ENCODE peak calls at places on chromosomes 2 and 18, in seven cellular contexts. L, O, A, Y, R, U and N are unnamed samples. For H3K4me1, the result is how much of the 10 kb centered on the place peaks cover.

GRCh38 chr2:113164930-113165585 is 8.7 kb upstream of the PSD4 start:
- DNase-seq in L (peak), O (no peak), A (no peak), Y (no peak), R (no peak), U (no peak), N (no peak)

GRCh38 chr2:197464180-197464579 is 10.8 kb downstream of the COQ10B start:
- DNase-seq in L (no peak), O (no peak), A (no peak), Y (no peak), R (no peak), U (no peak), N (no peak)

GRCh38 chr2:99984781-99985525 is 157.4 kb downstream of the AFF3 start:
- DNase-seq in L (no peak), O (no peak), A (no peak), Y (no peak), R (no peak), U (no peak), N (no peak)

GRCh38 chr2:15968280-15969178 is 28.2 kb downstream of the MYCN start:
- DNase-seq in L (no peak), O (no peak), A (no peak), Y (no peak), R (no peak), U (no peak), N (no peak)

GRCh38 chr18:12599966-12600365 is 57.9 kb downstream of the SPIRE1 start:
- DNase-seq in L (no peak), O (no peak), A (no peak), Y (no peak), R (no peak), U (no peak), N (no peak)

GRCh38 chr18:28248653-28249052 is 71.7 kb upstream of the CDH2 start:
- DNase-seq in L (no peak), O (no peak), A (no peak), Y (no peak), R (no peak), U (no peak), N (no peak)

GRCh38 chr2:212987492-212987891 is 163.9 kb downstream of the IKZF2 start:
- DNase-seq in L (no peak), O (no peak), A (no peak), Y (no peak), R (no peak), U (no peak), N (no peak)

GRCh38 chr2:43636616-43637015 is 444 bp upstream of the PLEKHH2 start:
- DNase-seq in L (no peak), O (no peak), A (no peak), Y (no peak), R (no peak), U (no peak), N (no peak)

GRCh38 chr2:133975135-133975534 is 278.7 kb upstream of the MGAT5 start:
- DNase-seq in L (no peak), O (no peak), A (no peak), Y (no peak), R (no peak), U (no peak), N (no peak)

GRCh38 chr2:30231726-30232026 is 342 bp downstream of the LBH start:
- DNase-seq in L (no peak), O (no peak), A (no peak), Y (no peak), R (no peak), U (no peak), N (no peak)

GRCh38 chr2:56199492-56199891 is 15.7 kb downstream of the CCDC85A start:
- DNase-seq in L (no peak), O (no peak), A (no peak), Y (no peak), R (no peak), U (no peak), N (no peak)

GRCh38 chr18:5543854-5544389 is at the start of gene EPB41L3:
- DNase-seq in L (no peak), O (no peak), A (no peak), Y (no peak), R (peak), U (peak), N (peak)

GRCh38 chr2:52861606-52862005 is 906.0 kb upstream of the CHAC2 start:
- DNase-seq in L (no peak), O (no peak), A (no peak), Y (no peak), R (no peak), U (no peak), N (no peak)

GRCh38 chr2:15744820-15745219 is 153.2 kb downstream of the DDX1 start:
- DNase-seq in L (no peak), O (no peak), A (no peak), Y (no peak), R (no peak), U (no peak), N (no peak)

GRCh38 chr2:230913406-230913805 is 11.6 kb downstream of the GPR55 start:
- DNase-seq in L (peak), O (no peak), A (peak), Y (no peak), R (no peak), U (peak), N (peak)

GRCh38 chr2:211258646-211259335 is 702.4 kb downstream of the CPS1 start:
- DNase-seq in L (no peak), O (no peak), A (no peak), Y (no peak), R (no peak), U (no peak), N (no peak)

GRCh38 chr2:42550870-42551269 is 17.6 kb upstream of the MTA3 start:
- DNase-seq in L (no peak), O (no peak), A (no peak), Y (no peak), R (no peak), U (no peak), N (no peak)
- H3K4me1 ChIP-seq in L (under half), O (under half), A (under half), Y (under half), R (under half), U (under half), N (under half)

DNA sequence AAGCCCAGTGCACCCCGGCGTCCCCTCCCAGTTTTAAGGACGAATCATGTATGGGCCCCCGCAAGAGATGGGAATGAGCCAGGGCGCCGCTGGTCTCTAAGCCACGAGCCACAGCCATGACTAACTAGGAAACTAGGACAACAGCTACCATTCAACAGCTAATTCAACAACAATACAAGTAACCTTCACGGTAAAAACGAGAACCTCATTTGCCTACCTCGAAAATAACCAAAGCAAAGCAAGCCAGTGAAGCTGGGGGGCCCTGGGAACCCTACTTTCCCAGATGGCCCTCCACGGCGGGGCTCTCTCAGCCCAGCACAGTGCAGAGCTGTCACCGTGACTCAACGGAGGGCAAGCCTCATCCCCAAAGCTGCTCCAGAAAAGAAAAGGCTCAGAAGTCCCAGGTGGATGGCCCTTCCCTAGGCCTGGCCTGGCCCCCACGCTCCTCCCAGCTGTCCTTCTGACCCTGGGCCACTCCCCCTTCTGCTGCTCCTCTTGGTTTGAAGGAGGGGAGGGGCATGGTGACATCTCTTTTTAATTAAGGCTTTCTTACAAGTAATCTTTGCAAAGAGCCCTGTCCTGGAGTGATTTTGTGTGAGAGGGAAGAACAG is 126.3 kb downstream of the HDAC4 start:
- DNase-seq in L (no peak), O (peak), A (peak), Y (no peak), R (peak), U (peak), N (no peak)
- H3K4me1 ChIP-seq in L (under half), O (under half), A (under half), Y (under half), R (half or more), U (under half), N (under half)

GRCh38 chr2:218219934-218220333 is 2.9 kb downstream of the ARPC2 start:
- DNase-seq in L (no peak), O (no peak), A (no peak), Y (no peak), R (no peak), U (no peak), N (no peak)
- H3K4me1 ChIP-seq in L (under half), O (under half), A (half or more), Y (under half), R (half or more), U (under half), N (half or more)

GRCh38 chr2:127067620-127068350 is 39.2 kb downstream of the BIN1 start:
- DNase-seq in L (peak), O (peak), A (peak), Y (no peak), R (peak), U (peak), N (peak)

GRCh38 chr2:127065932-127066318 is 41.0 kb downstream of the BIN1 start:
- DNase-seq in L (no peak), O (no peak), A (no peak), Y (no peak), R (no peak), U (no peak), N (no peak)

GRCh38 chr2:127065299-127065931 is 41.5 kb downstream of the BIN1 start:
- DNase-seq in L (no peak), O (no peak), A (no peak), Y (no peak), R (no peak), U (no peak), N (no peak)

GRCh38 chr2:127068351-127068741 is 38.6 kb downstream of the BIN1 start:
- DNase-seq in L (no peak), O (no peak), A (no peak), Y (no peak), R (peak), U (no peak), N (no peak)

DNA sequence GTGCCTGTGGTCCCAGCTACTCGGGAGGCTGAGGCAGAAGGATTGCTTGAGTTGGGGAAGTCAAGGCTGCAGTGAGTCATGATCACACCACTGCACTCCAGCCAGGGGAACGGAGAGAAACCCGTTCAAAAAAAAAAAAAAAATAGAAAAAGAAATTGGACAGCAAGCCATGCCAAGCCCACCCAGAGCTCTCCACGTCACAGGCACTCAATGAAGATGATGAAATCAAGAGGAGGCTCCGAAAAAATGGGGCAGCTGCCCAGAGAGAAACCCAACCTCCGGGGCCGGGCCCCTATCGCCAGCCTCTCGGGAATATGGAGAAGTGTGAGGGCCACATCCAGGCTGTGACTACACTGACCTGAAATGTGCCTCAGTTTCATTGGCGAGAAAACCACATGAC is 40.0 kb downstream of the BIN1 start:
- DNase-seq in L (no peak), O (no peak), A (peak), Y (no peak), R (peak), U (peak), N (no peak)
- H3K4me1 ChIP-seq in L (under half), O (under half), A (under half), Y (under half), R (half or more), U (under half), N (under half)

DNA sequence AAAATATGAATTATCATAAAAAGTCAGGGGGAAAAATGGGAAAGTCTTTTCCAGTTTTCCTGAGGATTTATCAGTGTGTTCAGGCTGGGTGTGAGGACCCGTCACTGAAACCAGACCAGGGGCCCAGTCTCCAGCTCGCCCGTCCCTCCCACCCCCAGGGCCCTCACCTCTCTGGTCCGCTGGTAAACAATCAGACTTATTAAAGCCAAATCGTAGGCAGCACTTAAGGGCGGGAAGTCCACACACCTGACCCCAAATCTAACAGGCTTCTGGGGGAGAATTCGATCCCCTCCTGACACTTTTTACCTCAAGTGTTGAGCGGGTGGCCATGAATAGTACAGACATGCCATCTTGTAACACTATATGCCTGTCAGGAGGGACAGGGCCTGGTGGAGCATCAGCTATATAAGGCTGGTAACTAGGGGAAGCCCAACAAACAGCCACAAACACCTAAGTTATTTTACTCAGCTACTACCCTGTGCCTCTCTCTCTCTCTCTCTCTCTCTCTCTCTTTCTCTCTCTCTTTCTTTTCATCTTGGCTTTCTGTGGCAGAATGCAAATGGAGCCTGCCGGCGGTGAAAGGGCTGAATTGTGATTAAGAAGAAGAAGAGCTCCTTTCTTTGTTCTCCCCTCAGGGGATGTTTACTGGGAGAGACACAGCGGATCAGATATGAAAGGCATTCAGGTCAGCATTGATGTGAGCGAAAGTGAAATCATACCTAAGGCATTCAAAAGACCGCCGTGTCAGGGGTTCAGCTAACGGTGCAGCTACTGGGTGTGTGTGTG is 9.5 kb downstream of the ZEB2 start:
- DNase-seq in L (no peak), O (peak), A (no peak), Y (no peak), R (no peak), U (no peak), N (no peak)
- H3K4me1 ChIP-seq in L (under half), O (under half), A (under half), Y (under half), R (half or more), U (under half), N (half or more)

DNA sequence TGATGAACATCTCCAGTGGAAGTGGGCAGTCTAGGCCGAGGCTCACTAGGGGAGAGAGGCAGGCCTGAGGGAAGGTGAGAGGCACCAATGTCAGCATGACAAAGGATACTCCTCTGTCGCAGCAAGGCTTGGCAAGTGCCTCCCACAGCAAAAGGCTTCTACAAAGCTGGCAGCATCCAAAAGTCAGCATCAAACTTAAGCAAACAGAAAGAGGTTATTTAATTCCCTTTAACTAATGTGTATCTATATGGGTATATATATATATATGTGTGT is 41.6 kb downstream of the NIFK start:
- DNase-seq in L (no peak), O (no peak), A (no peak), Y (no peak), R (no peak), U (no peak), N (no peak)
- H3K4me1 ChIP-seq in L (under half), O (under half), A (under half), Y (under half), R (under half), U (under half), N (under half)

DNA sequence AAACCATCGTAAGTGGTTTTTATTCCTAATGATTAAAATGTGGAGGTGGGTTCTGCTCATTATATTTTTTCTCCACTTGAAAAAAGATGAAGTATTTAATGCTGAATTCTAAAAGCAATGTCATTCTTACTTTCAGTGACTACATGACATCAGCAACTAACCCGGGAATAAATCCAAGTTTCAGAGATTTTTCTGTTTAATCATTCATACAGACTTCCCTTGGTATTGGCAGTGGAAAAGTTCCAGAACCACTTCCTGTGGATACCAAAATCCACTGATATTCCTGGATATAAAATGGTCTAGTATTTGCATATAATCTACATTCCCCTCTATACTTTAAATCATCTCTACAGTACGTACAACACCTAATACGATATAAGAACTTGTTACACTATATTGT is 128.6 kb downstream of the ZNF532 start:
- DNase-seq in L (no peak), O (no peak), A (no peak), Y (no peak), R (no peak), U (no peak), N (no peak)
- H3K4me1 ChIP-seq in L (under half), O (under half), A (under half), Y (under half), R (half or more), U (under half), N (under half)

DNA sequence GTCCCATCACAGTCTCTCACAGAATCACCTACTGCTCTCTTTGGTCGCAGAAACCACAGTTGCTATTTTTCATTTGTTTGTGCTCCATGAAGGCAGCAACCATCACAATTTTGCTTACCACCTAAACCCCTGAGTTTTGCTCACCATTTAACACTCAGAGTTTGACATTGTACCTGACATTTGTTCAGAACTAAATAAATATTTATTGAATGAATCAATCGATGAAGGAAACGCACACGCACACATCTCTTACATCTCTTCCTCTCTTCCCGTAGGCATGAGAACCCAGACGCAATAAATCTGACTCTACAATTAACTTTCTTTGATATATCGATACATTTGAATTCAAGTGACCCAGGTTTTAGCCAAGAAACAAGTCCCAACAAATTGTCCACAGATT is 105.5 kb upstream of the RNF152 start:
- DNase-seq in L (no peak), O (no peak), A (no peak), Y (no peak), R (no peak), U (no peak), N (no peak)
- H3K4me1 ChIP-seq in L (under half), O (under half), A (under half), Y (under half), R (under half), U (under half), N (under half)